ENCODE peak calls at places on chromosomes 12 and 14, in eight cellular contexts. W is IMR-90, X is cardiac muscle cell, G is fibroblast of lung, A is left lung, I is Peyer's patch, M is WERI-Rb-1, R is BJ. Q is an unnamed sample.

GRCh38 chr12:58026892-58027891 is 85.8 kb downstream of the ATP23 start:
- DNase-seq in W (no peak), X (peak), G (peak), A (no peak), I (no peak), M (no peak), R (no peak), Q (no peak)

GRCh38 chr12:27276275-27276674 is 32.2 kb downstream of the STK38L start:
- DNase-seq in W (no peak), X (no peak), G (no peak), A (no peak), I (no peak), M (no peak), R (no peak), Q (no peak)

GRCh38 chr14:33551963-33552362 is 398.9 kb downstream of the EGLN3 start:
- DNase-seq in W (no peak), X (no peak), G (no peak), A (no peak), I (no peak), M (no peak), R (no peak), Q (no peak)

GRCh38 chr12:31119531-31120211 is 46.0 kb downstream of the DDX11 start:
- DNase-seq in W (no peak), X (no peak), G (no peak), A (no peak), I (peak), M (no peak), R (no peak), Q (no peak)

GRCh38 chr14:65206448-65207096 is 104.3 kb upstream of the MAX start:
- DNase-seq in W (peak), X (no peak), G (peak), A (no peak), I (no peak), M (no peak), R (no peak), Q (peak)

GRCh38 chr14:55114720-55115119 is 14.3 kb upstream of the LGALS3 start:
- DNase-seq in W (no peak), X (no peak), G (no peak), A (no peak), I (no peak), M (no peak), R (no peak), Q (no peak)

GRCh38 chr12:4421590-4422031 is 24.0 kb downstream of the FGF6 start:
- DNase-seq in W (peak), X (peak), G (peak), A (no peak), I (no peak), M (peak), R (no peak), Q (no peak)

GRCh38 chr12:49936895-49937294 is 13.6 kb upstream of the AQP2 start:
- DNase-seq in W (no peak), X (peak), G (no peak), A (no peak), I (no peak), M (no peak), R (no peak), Q (no peak)

GRCh38 chr14:77882098-77882497 is 82.2 kb downstream of the ADCK1 start:
- DNase-seq in W (no peak), X (peak), G (no peak), A (no peak), I (no peak), M (no peak), R (no peak), Q (no peak)

GRCh38 chr12:119412811-119413794 is 78.6 kb downstream of the CCDC60 start:
- DNase-seq in W (peak), X (peak), G (peak), A (no peak), I (no peak), M (peak), R (peak), Q (peak)

GRCh38 chr14:104657563-104658324 is 31.7 kb upstream of the INF2 start:
- DNase-seq in W (no peak), X (no peak), G (no peak), A (no peak), I (peak), M (peak), R (no peak), Q (no peak)

GRCh38 chr14:22653012-22653621 is 9.0 kb upstream of the OR6J1 start:
- DNase-seq in W (peak), X (peak), G (peak), A (peak), I (peak), M (peak), R (peak), Q (no peak)

GRCh38 chr12:50825372-50825838 is 17.3 kb upstream of the TMPRSS12 start:
- DNase-seq in W (peak), X (peak), G (peak), A (no peak), I (no peak), M (no peak), R (peak), Q (peak)

GRCh38 chr14:54806616-54807015 is 96.0 kb downstream of the GCH1 start:
- DNase-seq in W (no peak), X (no peak), G (no peak), A (no peak), I (no peak), M (no peak), R (no peak), Q (no peak)

GRCh38 chr12:67456281-67456918 is 187.2 kb downstream of the CAND1 start:
- DNase-seq in W (peak), X (peak), G (peak), A (no peak), I (no peak), M (peak), R (peak), Q (peak)

GRCh38 chr12:13539051-13539450 is 342.5 kb downstream of the EMP1 start:
- DNase-seq in W (no peak), X (no peak), G (no peak), A (no peak), I (no peak), M (peak), R (no peak), Q (no peak)

GRCh38 chr14:66268802-66269334 is 217.3 kb upstream of the CCDC196 start:
- DNase-seq in W (no peak), X (no peak), G (no peak), A (no peak), I (no peak), M (no peak), R (no peak), Q (no peak)

GRCh38 chr12:48817957-48818830 is at the start of gene CACNB3:
- DNase-seq in W (peak), X (peak), G (peak), A (peak), I (peak), M (peak), R (no peak), Q (no peak)

GRCh38 chr12:43861015-43861846 is 25.4 kb downstream of the TMEM117 start:
- DNase-seq in W (peak), X (no peak), G (no peak), A (no peak), I (no peak), M (no peak), R (no peak), Q (no peak)

GRCh38 chr14:72576258-72576657 is 317.6 kb downstream of the DPF3 start:
- DNase-seq in W (peak), X (peak), G (no peak), A (no peak), I (no peak), M (no peak), R (no peak), Q (no peak)

GRCh38 chr12:110289711-110290078 is 8.6 kb downstream of the ATP2A2 start:
- DNase-seq in W (no peak), X (no peak), G (no peak), A (no peak), I (no peak), M (no peak), R (no peak), Q (no peak)

GRCh38 chr12:46395308-46395707 is 22.7 kb upstream of the SLC38A2 start:
- DNase-seq in W (no peak), X (no peak), G (no peak), A (no peak), I (no peak), M (no peak), R (no peak), Q (no peak)

GRCh38 chr12:90984114-90984513 is 20.7 kb downstream of the EPYC start:
- DNase-seq in W (no peak), X (no peak), G (no peak), A (no peak), I (no peak), M (no peak), R (no peak), Q (no peak)

GRCh38 chr12:51923506-51924365 is 16.4 kb downstream of the ACVRL1 start:
- DNase-seq in W (no peak), X (peak), G (no peak), A (peak), I (peak), M (peak), R (no peak), Q (no peak)

GRCh38 chr12:81375969-81376368 is 298.1 kb downstream of the ACSS3 start:
- DNase-seq in W (no peak), X (no peak), G (no peak), A (no peak), I (no peak), M (no peak), R (no peak), Q (no peak)
- H3K4me3 ChIP-seq in W (no peak), X (no peak), G (no peak), A (no peak), I (no peak), M (no peak), R (no peak), Q (no peak)

GRCh38 chr12:99649551-99649950 is 2.0 kb downstream of the GARIN6 start:
- DNase-seq in W (no peak), X (no peak), G (no peak), A (no peak), I (no peak), M (no peak), R (no peak), Q (no peak)
- TF ChIP-seq CTCF in W (no peak), X (no peak), G (no peak), A (no peak), I (no peak), M (no peak), R (no peak), Q (no peak)

GRCh38 chr12:93134893-93135285 is 205.8 kb upstream of the EEA1 start:
- DNase-seq in W (no peak), X (no peak), G (no peak), A (no peak), I (no peak), M (no peak), R (no peak), Q (no peak)

GRCh38 chr12:93134175-93134574 is 205.1 kb upstream of the EEA1 start:
- DNase-seq in W (no peak), X (no peak), G (no peak), A (no peak), I (no peak), M (no peak), R (no peak), Q (no peak)

GRCh38 chr12:93137656-93138612 is 208.8 kb upstream of the EEA1 start:
- DNase-seq in W (peak), X (peak), G (peak), A (no peak), I (no peak), M (no peak), R (peak), Q (peak)

GRCh38 chr12:93135286-93136239 is 206.5 kb upstream of the EEA1 start:
- DNase-seq in W (peak), X (no peak), G (peak), A (no peak), I (no peak), M (no peak), R (no peak), Q (no peak)

GRCh38 chr12:93136243-93137015 is 207.3 kb upstream of the EEA1 start:
- DNase-seq in W (no peak), X (no peak), G (no peak), A (no peak), I (no peak), M (no peak), R (no peak), Q (no peak)
- H3K4me3 ChIP-seq in W (no peak), X (no peak), G (no peak), A (no peak), I (no peak), M (no peak), R (no peak), Q (no peak)

GRCh38 chr12:120750806-120751205 is 25.2 kb downstream of the ACADS start:
- DNase-seq in W (no peak), X (no peak), G (no peak), A (no peak), I (no peak), M (no peak), R (no peak), Q (no peak)
- TF ChIP-seq CTCF in W (no peak), X (no peak), G (no peak), A (no peak), I (no peak), M (no peak), R (no peak), Q (no peak)

DNA sequence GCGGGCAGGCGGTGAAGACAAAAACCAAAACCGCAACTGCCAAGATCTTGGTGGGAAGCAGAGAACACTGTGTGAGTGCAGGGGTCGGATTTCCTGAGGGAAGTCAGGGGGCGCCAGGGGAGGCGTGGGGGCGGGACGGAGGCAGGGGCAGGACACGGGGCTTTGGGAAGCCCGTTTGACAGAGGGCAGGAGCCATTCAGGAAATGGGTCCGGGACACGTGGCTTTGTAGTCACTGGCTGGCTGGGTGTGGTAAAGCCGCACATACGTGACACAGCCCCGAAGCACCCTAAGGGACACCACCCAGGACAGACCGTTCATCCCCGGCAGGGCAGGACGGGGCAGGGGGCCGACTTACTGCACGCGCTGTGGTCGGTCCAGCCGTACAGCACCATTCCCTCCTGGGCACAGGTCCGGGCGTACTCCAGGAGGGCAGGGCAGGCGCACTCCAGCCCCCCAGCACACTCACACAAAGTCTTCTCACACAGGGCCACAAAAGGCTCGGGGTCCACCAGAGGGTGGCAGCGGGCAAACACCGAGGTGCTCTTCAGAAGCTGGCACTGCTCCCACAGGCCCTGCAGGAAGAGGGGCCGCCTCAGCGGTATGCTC is 49.4 kb downstream of the VWF start:
- DNase-seq in W (no peak), X (peak), G (peak), A (peak), I (peak), M (no peak), R (no peak), Q (no peak)
- H3K4me3 ChIP-seq in W (no peak), X (no peak), G (no peak), A (no peak), I (no peak), M (peak), R (peak), Q (no peak)

Q was measured in AG09309.